ENCODE peak calls at places on chromosomes 3 and 15, in ten cellular contexts. O, Y, Q, V, X, E, H, M, G and W are unnamed samples. For H3K36me3, the result is how much of the 10 kb centered on the place peaks cover.

GRCh38 chr3:136021798-136022197 is 56.3 kb downstream of the PPP2R3A start:
- DNase-seq in M (peak), G (no peak), Q (no peak), Y (no peak), E (no peak), H (no peak), X (peak), V (no peak), O (no peak), W (peak)

GRCh38 chr3:55622733-55623132 is 135.6 kb upstream of the WNT5A start:
- DNase-seq in E (no peak), V (no peak), Q (no peak), X (peak), G (no peak), M (no peak), Y (no peak), H (no peak), O (no peak), W (peak)

GRCh38 chr15:101269479-101270223 is 7.6 kb downstream of the SELENOS start:
- DNase-seq in E (no peak), Y (peak), M (peak), H (no peak), G (no peak), X (no peak), Q (no peak), V (no peak), O (no peak), W (peak)

GRCh38 chr3:173938159-173938558 is 540.6 kb downstream of the NLGN1 start:
- DNase-seq in G (peak), Q (no peak), M (peak), O (no peak), H (no peak), E (no peak), Y (no peak), V (peak), X (peak), W (peak)

GRCh38 chr3:38519651-38520050 is 23.5 kb downstream of the EXOG start:
- DNase-seq in G (no peak), X (no peak), Y (no peak), M (no peak), V (no peak), H (no peak), O (no peak), E (no peak), Q (no peak), W (no peak)

GRCh38 chr3:15892828-15893227 is 95.0 kb upstream of the ANKRD28 start:
- DNase-seq in O (no peak), H (no peak), G (no peak), M (peak), E (no peak), X (peak), Q (no peak), Y (no peak), V (no peak), W (peak)

GRCh38 chr3:55624238-55624637 is 137.1 kb upstream of the WNT5A start:
- DNase-seq in V (no peak), Y (no peak), X (peak), E (no peak), H (no peak), M (peak), Q (no peak), O (no peak), G (no peak), W (no peak)

GRCh38 chr3:186975726-186976125 is 45.4 kb downstream of the ST6GAL1 start:
- DNase-seq in E (no peak), M (no peak), X (no peak), H (no peak), Y (no peak), Q (no peak), G (no peak), O (no peak), V (no peak), W (no peak)

GRCh38 chr3:50971487-50971924 is 296.8 kb downstream of the DOCK3 start:
- DNase-seq in Y (peak), Q (peak), X (peak), O (peak), E (peak), G (peak), V (peak), M (peak), H (peak), W (peak)

GRCh38 chr3:107217161-107217560 is 160.1 kb upstream of the CCDC54 start:
- DNase-seq in M (peak), Y (no peak), Q (peak), V (no peak), H (peak), G (no peak), X (peak), E (no peak), O (no peak), W (peak)

GRCh38 chr15:72136170-72137051 is 18.2 kb downstream of the SENP8 start:
- DNase-seq in E (no peak), G (no peak), Q (no peak), M (peak), Y (no peak), O (no peak), H (no peak), X (no peak), V (no peak), W (no peak)

GRCh38 chr3:187521546-187521945 is 148.6 kb downstream of the SST start:
- DNase-seq in V (no peak), H (no peak), E (peak), M (no peak), G (no peak), O (no peak), Q (no peak), X (no peak), Y (no peak), W (no peak)

GRCh38 chr3:18027161-18027939 is 284.9 kb upstream of the TBC1D5 start:
- DNase-seq in V (no peak), M (no peak), E (no peak), G (no peak), Y (no peak), Q (no peak), H (no peak), O (no peak), X (peak), W (peak)

GRCh38 chr15:64222573-64223361 is 59.9 kb upstream of the PPIB start:
- DNase-seq in M (no peak), Y (no peak), E (no peak), X (no peak), V (no peak), Q (no peak), G (no peak), O (no peak), H (no peak), W (no peak)

GRCh38 chr15:81398456-81398855 is 24.4 kb upstream of the TMC3 start:
- DNase-seq in M (no peak), X (no peak), G (no peak), V (no peak), Y (no peak), Q (no peak), O (no peak), H (no peak), E (no peak), W (no peak)

GRCh38 chr3:185744997-185745843 is 79.6 kb downstream of the IGF2BP2 start:
- DNase-seq in V (peak), Y (no peak), H (no peak), G (no peak), X (peak), M (peak), Q (peak), O (no peak), E (no peak), W (peak)

GRCh38 chr15:68795298-68795848 is 25.3 kb downstream of the ANP32A start:
- DNase-seq in M (no peak), H (no peak), Y (no peak), V (no peak), X (peak), Q (no peak), G (peak), E (no peak), O (peak), W (peak)

GRCh38 chr15:80920271-80920699 is 69.3 kb downstream of the MESD start:
- DNase-seq in E (no peak), H (no peak), X (no peak), O (no peak), G (no peak), M (no peak), Y (no peak), Q (no peak), V (no peak), W (no peak)

GRCh38 chr3:11000528-11000927 is 8.0 kb downstream of the SLC6A1 start:
- DNase-seq in O (no peak), G (no peak), E (no peak), Q (no peak), M (no peak), X (no peak), V (no peak), H (no peak), Y (no peak), W (no peak)

GRCh38 chr3:187807086-187807862 is 62.0 kb upstream of the BCL6 start:
- DNase-seq in H (no peak), M (peak), Y (no peak), G (peak), O (no peak), Q (no peak), X (peak), E (no peak), V (no peak), W (peak)

GRCh38 chr3:75220932-75221331 is 443.2 kb upstream of the FRG2C start:
- DNase-seq in Q (no peak), E (no peak), H (no peak), Y (no peak), G (no peak), O (no peak), X (no peak), M (no peak), V (no peak), W (no peak)

GRCh38 chr15:68031406-68031805 is 22.7 kb upstream of the PIAS1 start:
- DNase-seq in H (no peak), X (no peak), V (no peak), M (no peak), E (no peak), Y (no peak), G (no peak), O (no peak), Q (no peak), W (no peak)

GRCh38 chr15:43749690-43750345 is 3.6 kb downstream of the PDIA3 start:
- DNase-seq in X (peak), O (no peak), H (no peak), G (no peak), Y (no peak), E (peak), M (no peak), Q (no peak), V (no peak), W (no peak)

GRCh38 chr3:26712211-26713026 is 89.8 kb downstream of the LRRC3B start:
- DNase-seq in G (peak), Y (peak), X (no peak), E (peak), H (peak), V (peak), O (peak), Q (peak), M (peak), W (peak)

GRCh38 chr3:99505646-99506269 is 132.6 kb upstream of the COL8A1 start:
- DNase-seq in E (no peak), X (peak), M (peak), Y (no peak), O (no peak), H (no peak), Q (no peak), G (no peak), V (no peak), W (peak)

GRCh38 chr15:84818221-84819131 is 1.3 kb downstream of the ALPK3 start:
- DNase-seq in O (peak), E (no peak), M (peak), X (peak), Q (no peak), G (peak), H (no peak), V (peak), Y (no peak), W (peak)

GRCh38 chr3:150255416-150255815 is 152.7 kb upstream of the TSC22D2 start:
- DNase-seq in X (no peak), Q (no peak), G (no peak), M (no peak), Y (no peak), E (no peak), V (peak), H (no peak), O (no peak), W (no peak)

GRCh38 chr15:71709808-71710418 is 100.4 kb upstream of the NR2E3 start:
- DNase-seq in V (no peak), Y (no peak), G (no peak), X (peak), M (no peak), H (no peak), Q (no peak), E (no peak), O (no peak), W (peak)

GRCh38 chr3:104907507-104907906 is 459.2 kb upstream of the ALCAM start:
- DNase-seq in G (no peak), V (no peak), H (no peak), E (no peak), M (peak), O (no peak), Y (no peak), Q (no peak), X (peak), W (peak)

GRCh38 chr15:85010114-85010471 is 28.4 kb downstream of the PDE8A start:
- DNase-seq in M (no peak), O (no peak), Q (no peak), G (no peak), Y (no peak), H (no peak), X (no peak), V (no peak), E (no peak), W (no peak)

GRCh38 chr15:65326844-65327243 is 22.4 kb downstream of the RNU5B-1 start:
- DNase-seq in G (no peak), E (no peak), V (no peak), X (no peak), Y (no peak), O (no peak), Q (no peak), M (no peak), H (no peak), W (no peak)

GRCh38 chr15:35626984-35627383 is 81.0 kb upstream of the DPH6 start:
- DNase-seq in X (no peak), O (no peak), M (no peak), H (no peak), Y (no peak), G (no peak), V (no peak), E (no peak), Q (no peak), W (no peak)

GRCh38 chr3:123791073-123791370 is 93.1 kb downstream of the MYLK start:
- DNase-seq in X (no peak), Y (no peak), G (no peak), V (no peak), O (no peak), H (no peak), M (no peak), Q (no peak), E (no peak), W (no peak)

GRCh38 chr3:123788706-123789105 is 95.4 kb downstream of the MYLK start:
- DNase-seq in V (no peak), M (peak), G (no peak), O (no peak), H (no peak), E (no peak), Q (no peak), X (peak), Y (no peak), W (peak)

GRCh38 chr3:123789160-123789559 is 95.0 kb downstream of the MYLK start:
- DNase-seq in M (no peak), Y (no peak), O (no peak), E (no peak), Q (no peak), V (no peak), G (peak), X (no peak), H (no peak), W (no peak)

GRCh38 chr3:123790254-123791072 is 93.7 kb downstream of the MYLK start:
- DNase-seq in H (no peak), M (no peak), X (no peak), Y (no peak), E (no peak), O (no peak), G (no peak), Q (no peak), V (no peak), W (peak)

DNA sequence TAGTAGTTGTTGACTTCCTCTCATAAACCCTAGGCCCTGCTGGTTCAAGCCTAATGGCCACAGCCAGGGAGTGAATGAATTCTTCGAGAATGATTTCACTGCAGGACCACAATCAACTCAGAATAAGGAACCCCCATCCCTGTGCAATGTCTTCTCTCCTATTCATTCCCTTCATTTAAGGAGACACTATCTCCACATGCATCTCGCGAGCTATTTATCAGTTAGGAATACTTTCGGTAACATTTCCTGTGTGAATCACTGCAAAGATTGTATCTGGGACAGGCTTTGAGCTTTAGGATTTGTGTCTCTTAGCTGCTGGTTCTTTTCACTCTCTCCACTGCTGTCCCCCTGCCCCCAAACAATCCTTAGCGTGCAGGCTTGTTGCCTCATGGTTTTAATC is 94.4 kb downstream of the MYLK start:
- DNase-seq in Y (no peak), H (no peak), V (no peak), O (no peak), X (peak), E (no peak), Q (peak), M (peak), G (no peak), W (peak)
- H3K4me2 ChIP-seq in Y (no peak), H (no peak), V (no peak), O (no peak), X (peak), E (no peak), Q (no peak), M (no peak), G (no peak), W (no peak)

DNA sequence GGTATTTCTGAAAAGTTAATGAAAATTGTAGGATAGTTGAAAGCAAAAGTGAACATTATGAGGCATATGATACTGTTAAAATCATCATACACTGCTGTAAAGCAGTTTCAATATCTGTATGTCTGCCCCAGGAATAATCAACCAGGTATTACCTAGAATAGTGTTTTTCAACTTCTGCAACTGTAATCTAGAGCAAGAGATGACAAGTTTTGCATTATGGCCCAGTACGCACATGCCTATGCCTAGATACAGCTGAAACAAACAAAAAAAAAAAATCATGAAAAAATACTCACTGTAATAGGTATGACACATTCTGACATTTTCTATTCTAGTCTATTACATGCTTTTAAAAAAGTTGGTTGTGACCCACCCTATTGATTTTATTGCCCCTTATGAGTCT is 240.7 kb upstream of the ST8SIA2 start:
- DNase-seq in O (no peak), H (no peak), G (no peak), E (no peak), Q (no peak), Y (no peak), V (no peak), X (no peak), M (no peak), W (no peak)
- H3K36me3 ChIP-seq in O (under half), H (under half), G (under half), E (under half), Q (under half), Y (under half), V (under half), X (under half), M (under half), W (under half)

GRCh38 chr15:96334017-96334704 is 3.7 kb downstream of the NR2F2 start:
- DNase-seq in V (no peak), Y (no peak), H (no peak), G (no peak), E (no peak), Q (no peak), X (peak), O (peak), M (peak), W (no peak)

GRCh38 chr15:96334705-96335428 is 4.4 kb downstream of the NR2F2 start:
- DNase-seq in Q (no peak), X (peak), G (no peak), V (no peak), M (peak), H (no peak), E (no peak), Y (no peak), O (no peak), W (no peak)

GRCh38 chr15:96336643-96337353 is 6.3 kb downstream of the NR2F2 start:
- DNase-seq in E (no peak), V (peak), O (peak), M (peak), Y (no peak), X (peak), H (no peak), G (no peak), Q (no peak), W (peak)

GRCh38 chr15:96336045-96336642 is 5.6 kb downstream of the NR2F2 start:
- DNase-seq in Y (no peak), G (no peak), O (peak), M (peak), V (no peak), E (no peak), H (no peak), Q (no peak), X (no peak), W (peak)

DNA sequence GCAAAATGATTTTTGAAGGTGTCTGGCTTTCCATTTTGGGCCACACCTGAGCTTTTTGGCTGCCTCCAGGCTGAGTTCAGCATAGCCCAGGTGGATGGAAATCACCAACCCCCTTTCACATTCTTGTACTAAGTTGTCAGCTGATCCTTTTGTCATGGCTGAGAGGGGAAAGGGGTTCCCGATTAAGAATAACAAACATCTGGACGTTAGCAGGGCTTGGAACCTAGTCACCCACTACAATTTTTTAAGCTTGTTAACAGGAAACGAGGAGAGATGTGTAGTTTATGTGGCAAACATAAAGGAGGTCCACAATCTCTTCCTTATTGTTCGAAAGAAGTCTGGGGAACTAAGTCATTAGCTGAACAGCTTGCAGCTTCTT is 4.9 kb downstream of the NR2F2 start:
- DNase-seq in M (peak), Y (no peak), E (no peak), H (no peak), V (peak), X (peak), G (no peak), O (peak), Q (no peak), W (peak)
- H3K4me2 ChIP-seq in M (peak), Y (peak), E (no peak), H (peak), V (peak), X (peak), G (peak), O (peak), Q (peak), W (peak)

GRCh38 chr3:48405971-48406370 is 23.9 kb downstream of the PLXNB1 start:
- DNase-seq in M (no peak), G (no peak), X (no peak), H (no peak), O (no peak), V (no peak), Y (no peak), E (no peak), Q (no peak), W (no peak)
- H3K36me3 ChIP-seq in M (under half), G (under half), X (under half), H (under half), O (half or more), V (half or more), Y (under half), E (under half), Q (under half), W (under half)

DNA sequence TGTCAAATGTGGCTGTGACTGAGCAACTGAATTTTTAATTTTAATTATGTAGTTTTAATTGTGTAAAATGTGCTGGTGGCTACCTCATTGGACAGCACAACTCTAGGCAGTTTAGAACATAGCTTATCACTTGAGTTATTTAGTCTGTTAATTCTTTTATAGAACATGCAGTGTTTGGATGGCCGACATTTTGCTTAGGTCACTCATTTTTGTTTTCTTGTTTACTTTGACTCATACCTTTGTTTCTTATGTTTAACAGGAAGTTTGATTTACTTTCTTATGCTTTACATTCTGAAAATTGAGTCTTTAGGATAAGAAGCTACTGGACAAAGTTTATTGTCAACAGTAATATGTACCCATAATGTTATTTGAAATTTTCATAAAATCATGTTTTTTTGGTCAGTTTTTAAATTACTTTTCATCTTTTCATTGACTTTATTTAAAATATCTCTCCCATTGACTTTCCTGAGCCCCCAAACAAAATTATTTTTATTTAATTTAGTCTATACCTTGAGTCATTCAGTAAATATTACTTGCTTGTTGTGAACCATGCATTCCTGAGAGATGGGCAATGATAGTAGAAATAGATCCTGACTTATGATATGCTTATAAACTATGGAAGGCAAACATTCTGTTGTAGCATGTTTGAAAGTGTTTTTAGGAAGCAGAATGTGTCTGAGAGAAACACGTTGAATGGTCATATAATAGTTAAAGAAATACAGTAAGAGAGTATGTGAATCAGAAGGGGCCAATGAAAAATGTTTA is 60.6 kb downstream of the TCF12 start:
- DNase-seq in V (no peak), M (peak), E (no peak), O (no peak), Y (no peak), Q (no peak), H (no peak), G (no peak), X (peak), W (peak)
- H3K4me2 ChIP-seq in V (no peak), M (peak), E (no peak), O (no peak), Y (no peak), Q (peak), H (no peak), G (no peak), X (peak), W (peak)